ENCODE peak calls at places on chromosomes 3 and 15, in six cellular contexts. Y is WTC11, G is H1, E is HepG2, N is K562, M is GM12878. A is an unnamed sample.

GRCh38 chr15:76340198-76340801 is 3.7 kb downstream of the ISL2 start:
- DNase-seq in Y (peak), G (no peak), E (no peak), N (no peak), M (no peak), A (peak)

GRCh38 chr15:72991026-72991425 is 61.2 kb upstream of the NEO1 start:
- DNase-seq in Y (no peak), G (no peak), E (no peak), N (no peak), M (no peak), A (no peak)

GRCh38 chr3:37628711-37629301 is 232.9 kb upstream of the CTDSPL start:
- DNase-seq in Y (no peak), G (no peak), E (no peak), N (no peak), M (no peak), A (no peak)

GRCh38 chr3:156749244-156749643 is 74.9 kb downstream of the TIPARP start:
- DNase-seq in Y (no peak), G (no peak), E (peak), N (no peak), M (no peak), A (no peak)

GRCh38 chr3:24722106-24722505 is 227.5 kb upstream of the THRB start:
- DNase-seq in Y (no peak), G (no peak), E (no peak), N (no peak), M (no peak), A (no peak)

GRCh38 chr3:113495035-113495434 is 19.9 kb downstream of the SPICE1 start:
- DNase-seq in Y (no peak), G (no peak), E (peak), N (no peak), M (no peak), A (peak)

GRCh38 chr3:44584646-44585501 is at the start of gene ZNF660:
- DNase-seq in Y (peak), G (peak), E (peak), N (peak), M (no peak), A (peak)

GRCh38 chr3:38346584-38347410 is at the start of gene XYLB:
- DNase-seq in Y (peak), G (peak), E (peak), N (peak), M (peak), A (peak)

GRCh38 chr3:123750209-123750608 is 133.9 kb downstream of the MYLK start:
- DNase-seq in Y (no peak), G (no peak), E (no peak), N (no peak), M (no peak), A (no peak)

GRCh38 chr15:101439920-101440319 is 49.6 kb downstream of the PCSK6 start:
- DNase-seq in Y (no peak), G (no peak), E (no peak), N (no peak), M (no peak), A (no peak)

GRCh38 chr3:109050591-109051167 is 67.3 kb downstream of the MORC1 start:
- DNase-seq in Y (no peak), G (peak), E (peak), N (peak), M (no peak), A (peak)
- TF ChIP-seq CREB1 in Y (no peak), G (no peak), E (no peak), N (no peak), M (no peak), A (no peak)

DNA sequence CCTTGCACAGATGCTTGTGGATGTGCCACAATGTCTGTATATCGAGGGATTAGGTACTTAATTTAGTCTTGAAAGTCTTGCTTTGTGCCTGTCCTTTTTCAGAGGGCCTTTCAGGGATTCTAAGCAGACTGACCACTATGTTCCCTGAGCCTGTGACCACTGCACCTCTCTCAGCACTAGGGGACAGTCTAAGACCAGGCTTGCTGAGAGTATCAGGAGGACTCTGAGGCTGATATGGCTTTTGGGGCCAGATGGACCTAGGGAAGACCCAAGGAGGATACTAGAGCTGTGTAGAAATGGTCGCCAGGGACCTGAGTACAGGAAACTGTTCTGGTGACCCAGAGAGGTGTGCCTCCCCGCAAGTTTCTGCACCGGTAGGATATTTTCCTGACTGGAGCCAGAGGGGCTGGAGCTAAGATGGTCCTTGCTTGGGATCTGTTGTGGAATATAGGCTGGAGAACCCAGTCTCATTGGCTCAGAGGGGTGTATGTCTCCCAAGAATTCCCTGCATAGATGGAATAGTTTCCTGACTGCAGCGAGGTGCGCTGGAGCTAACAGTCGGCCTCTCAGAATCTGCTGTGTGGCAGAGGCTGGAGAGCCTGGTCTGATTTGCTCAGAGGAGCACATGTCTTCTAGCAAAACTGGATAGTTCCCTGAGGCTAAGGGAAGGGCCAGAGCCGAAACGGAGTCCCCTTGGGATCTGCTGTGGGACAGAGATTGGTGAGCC is 213.2 kb upstream of the DCBLD2 start:
- DNase-seq in Y (peak), G (peak), E (peak), N (no peak), M (no peak), A (peak)
- TF ChIP-seq CREB1 in Y (no peak), G (no peak), E (no peak), N (no peak), M (no peak), A (no peak)

DNA sequence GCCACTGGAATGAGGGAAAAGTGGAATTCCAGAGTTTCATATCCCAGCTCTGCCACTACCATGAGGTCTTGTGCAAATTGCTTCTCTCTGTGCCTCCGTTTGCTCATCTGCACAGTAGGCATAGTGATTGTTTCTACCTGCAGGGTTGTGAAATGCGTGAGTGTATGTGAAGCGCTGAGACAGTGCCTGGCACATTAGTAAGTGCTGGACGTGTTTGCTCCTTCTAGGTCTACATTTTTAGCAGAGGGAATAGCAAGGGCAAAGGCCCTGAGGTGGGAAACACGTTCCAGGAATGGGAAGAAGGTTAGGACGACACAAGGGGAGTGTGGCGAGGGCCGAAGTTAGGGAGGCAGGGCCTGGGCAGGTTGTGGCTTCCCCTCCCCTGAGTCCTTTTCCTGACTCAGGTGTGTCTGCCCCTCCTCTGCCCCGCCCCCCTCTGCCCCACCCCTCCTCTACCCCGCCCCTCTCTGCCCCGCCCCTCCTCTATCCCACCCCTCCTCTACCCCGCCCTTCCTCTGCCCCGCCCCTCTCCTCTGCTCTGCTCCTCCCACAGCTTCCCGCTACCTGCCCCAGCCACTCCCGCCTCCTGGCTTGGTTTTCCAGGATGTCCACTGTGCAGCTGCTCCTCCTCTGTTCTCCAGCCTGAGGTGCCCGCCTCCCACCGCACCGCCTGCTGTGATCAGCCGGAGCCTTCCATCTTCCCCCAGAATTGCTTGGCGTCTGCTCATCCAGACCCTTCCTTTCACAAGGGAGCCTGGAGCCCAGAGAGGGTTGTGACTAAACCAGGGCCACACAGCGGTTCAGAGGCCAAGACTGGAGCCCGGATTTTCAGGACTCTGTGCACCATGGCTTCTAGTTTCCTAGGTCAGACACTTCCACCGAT is 31.1 kb upstream of the SMAD6 start:
- DNase-seq in Y (peak), G (peak), E (peak), N (peak), M (no peak), A (peak)
- TF ChIP-seq CREB1 in Y (no peak), G (no peak), E (no peak), N (no peak), M (no peak), A (no peak)

GRCh38 chr3:106242779-106243178 is 374.0 kb upstream of the CBLB start:
- DNase-seq in Y (no peak), G (no peak), E (no peak), N (no peak), M (no peak), A (peak)
- TF ChIP-seq CREB1 in Y (no peak), G (no peak), E (no peak), N (no peak), M (no peak), A (no peak)

DNA sequence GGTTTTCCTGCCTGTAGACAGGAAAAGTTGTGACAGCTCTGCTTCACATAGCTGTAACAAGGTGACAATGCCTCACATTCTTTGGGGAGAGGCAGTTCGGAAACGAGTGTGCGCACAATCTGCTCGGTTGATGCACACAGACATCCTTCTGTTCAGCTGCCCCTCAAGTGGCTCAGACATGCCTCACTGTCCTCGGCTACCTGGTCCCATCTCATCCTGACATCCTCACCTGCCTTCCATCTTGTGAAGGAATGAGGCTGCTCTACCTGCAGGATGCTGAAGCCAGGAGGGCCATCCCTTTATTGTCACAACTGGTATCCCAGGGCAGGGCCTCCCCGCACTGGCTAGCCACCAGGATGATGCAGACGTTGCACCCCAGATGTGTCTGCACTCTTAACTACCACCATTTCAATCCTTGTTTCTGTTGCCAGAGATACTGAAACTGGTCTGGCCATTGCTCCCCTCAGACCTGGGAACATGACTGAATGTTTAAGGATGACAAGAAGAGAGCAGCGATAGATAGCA is 19.4 kb downstream of the SRPRB start:
- DNase-seq in Y (no peak), G (no peak), E (no peak), N (no peak), M (no peak), A (no peak)
- TF ChIP-seq CREB1 in Y (no peak), G (no peak), E (no peak), N (no peak), M (no peak), A (no peak)

GRCh38 chr15:63463793-63464192 is 40.6 kb upstream of the USP3 start:
- DNase-seq in Y (no peak), G (no peak), E (no peak), N (no peak), M (no peak), A (no peak)
- TF ChIP-seq CREB1 in Y (no peak), G (no peak), E (no peak), N (no peak), M (no peak), A (no peak)

GRCh38 chr3:46947545-46947899 is 29.0 kb downstream of the CCDC12 start:
- DNase-seq in Y (no peak), G (no peak), E (no peak), N (no peak), M (no peak), A (no peak)

GRCh38 chr3:46947981-46948791 is 28.4 kb downstream of the CCDC12 start:
- DNase-seq in Y (no peak), G (no peak), E (peak), N (peak), M (no peak), A (no peak)

GRCh38 chr3:46946416-46946815 is 30.1 kb downstream of the CCDC12 start:
- DNase-seq in Y (no peak), G (no peak), E (no peak), N (no peak), M (no peak), A (no peak)

GRCh38 chr3:46948830-46949671 is 27.5 kb downstream of the CCDC12 start:
- DNase-seq in Y (peak), G (no peak), E (peak), N (peak), M (no peak), A (peak)

GRCh38 chr3:46946856-46947544 is 29.5 kb downstream of the CCDC12 start:
- DNase-seq in Y (no peak), G (no peak), E (peak), N (peak), M (no peak), A (no peak)
- TF ChIP-seq CREB1 in Y (no peak), G (no peak), E (no peak), N (no peak), M (no peak), A (no peak)

GRCh38 chr15:28107894-28108255 is 8.8 kb upstream of the OCA2 start:
- DNase-seq in Y (no peak), G (no peak), E (no peak), N (no peak), M (no peak), A (no peak)

GRCh38 chr15:28106294-28107110 is 7.4 kb upstream of the OCA2 start:
- DNase-seq in Y (peak), G (no peak), E (no peak), N (no peak), M (no peak), A (peak)

GRCh38 chr15:28105793-28106192 is 6.7 kb upstream of the OCA2 start:
- DNase-seq in Y (no peak), G (no peak), E (no peak), N (no peak), M (no peak), A (no peak)

GRCh38 chr15:28105224-28105791 is 6.2 kb upstream of the OCA2 start:
- DNase-seq in Y (no peak), G (no peak), E (no peak), N (no peak), M (no peak), A (no peak)

GRCh38 chr15:28107111-28107893 is 8.2 kb upstream of the OCA2 start:
- DNase-seq in Y (peak), G (no peak), E (no peak), N (no peak), M (no peak), A (peak)
- TF ChIP-seq CREB1 in Y (no peak), G (no peak), E (no peak), N (no peak), M (no peak), A (no peak)

GRCh38 chr3:121924734-121925133 is 30.5 kb downstream of the SLC15A2 start:
- DNase-seq in Y (no peak), G (no peak), E (no peak), N (no peak), M (no peak), A (no peak)

GRCh38 chr3:121913305-121913704 is 19.1 kb downstream of the SLC15A2 start:
- DNase-seq in Y (no peak), G (no peak), E (no peak), N (no peak), M (no peak), A (no peak)

GRCh38 chr3:121914081-121914998 is 20.1 kb downstream of the SLC15A2 start:
- DNase-seq in Y (peak), G (no peak), E (no peak), N (no peak), M (no peak), A (peak)

GRCh38 chr3:121916189-121916588 is 22.0 kb downstream of the SLC15A2 start:
- DNase-seq in Y (no peak), G (no peak), E (no peak), N (no peak), M (no peak), A (no peak)

DNA sequence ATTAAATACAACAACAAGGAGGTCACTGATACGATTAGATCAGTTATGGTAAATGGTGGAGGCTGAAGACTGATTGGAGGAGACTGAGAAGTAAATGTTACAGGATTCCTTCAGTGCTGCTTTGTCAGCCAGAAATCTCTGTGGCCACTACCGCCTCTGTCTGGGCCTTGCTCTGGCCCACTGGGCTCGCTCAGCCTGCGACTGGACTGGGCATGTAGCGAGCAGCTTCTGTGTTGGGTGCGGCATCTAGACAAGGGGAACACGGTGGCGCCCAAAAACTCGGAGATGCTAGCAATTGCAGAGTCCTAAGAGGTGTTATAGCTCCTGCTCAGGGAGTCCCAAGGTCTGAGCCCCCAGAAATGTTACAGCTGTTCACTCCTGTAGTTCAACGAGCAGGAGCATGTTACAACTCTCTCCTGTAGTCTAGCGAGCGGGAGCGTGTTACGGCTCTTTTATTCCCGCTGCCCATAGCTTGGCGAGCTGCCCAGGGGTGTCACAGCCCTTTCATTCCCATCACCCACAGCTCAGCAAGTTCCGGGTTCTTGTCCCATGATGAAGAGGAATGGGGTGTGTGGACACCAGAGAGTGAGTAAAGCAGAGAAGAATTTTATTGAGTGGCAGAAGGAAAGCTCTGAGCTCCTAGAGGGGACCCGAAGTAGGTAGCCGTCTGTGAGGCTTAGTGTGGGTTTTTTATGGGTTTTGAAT is 24.7 kb downstream of the SLC15A2 start:
- DNase-seq in Y (no peak), G (no peak), E (no peak), N (no peak), M (no peak), A (no peak)
- TF ChIP-seq CREB1 in Y (no peak), G (no peak), E (no peak), N (no peak), M (no peak), A (no peak)

GRCh38 chr3:49456417-49456816 is 13.7 kb upstream of the DAG1 start:
- DNase-seq in Y (no peak), G (no peak), E (no peak), N (no peak), M (no peak), A (no peak)
- TF ChIP-seq CREB1 in Y (no peak), G (no peak), E (no peak), N (no peak), M (no peak), A (no peak)

A was measured in GM23338.